ENCODE peak calls at places on chromosomes 4 and X, in five cellular contexts. Q is A549, S is IMR-90, C is GM12878, O is K562. Z is an unnamed sample.

GRCh38 chr4:134691915-134692314 is 490.3 kb upstream of the PABPC4L start:
- DNase-seq in O (no peak), S (no peak), C (no peak), Q (no peak), Z (no peak)

GRCh38 chr4:128831526-128832252 is 22.2 kb downstream of the JADE1 start:
- DNase-seq in Q (peak), S (peak), O (no peak), C (no peak), Z (peak)

GRCh38 chrX:70826715-70827114 is 81.8 kb downstream of the TEX11 start:
- DNase-seq in Q (no peak), S (no peak), O (no peak), C (no peak), Z (no peak)

GRCh38 chr4:45120163-45120562 is 393.8 kb upstream of the GNPDA2 start:
- DNase-seq in C (no peak), S (no peak), O (no peak), Q (no peak), Z (no peak)

GRCh38 chr4:16259531-16260246 is 33.4 kb upstream of the TAPT1 start:
- DNase-seq in O (no peak), S (peak), C (no peak), Q (no peak), Z (no peak)

GRCh38 chr4:7506119-7506518 is 71.4 kb upstream of the PSAPL1 start:
- DNase-seq in Q (no peak), C (no peak), O (no peak), S (no peak), Z (no peak)

GRCh38 chrX:41946973-41947612 is 23.7 kb upstream of the CASK start:
- DNase-seq in Q (no peak), C (no peak), O (no peak), S (no peak), Z (no peak)

GRCh38 chrX:151393514-151393913 is 3.5 kb upstream of the VMA21 start:
- DNase-seq in C (no peak), O (no peak), S (no peak), Q (no peak), Z (no peak)

GRCh38 chrX:75155830-75156525 is at the start of gene ABCB7:
- DNase-seq in C (peak), S (peak), Q (peak), O (peak), Z (peak)

GRCh38 chrX:2705036-2705435 is 13.9 kb downstream of the CD99 start:
- DNase-seq in O (no peak), C (no peak), S (no peak), Q (no peak), Z (no peak)

GRCh38 chrX:153400146-153401132 is 711 bp downstream of the PNMA6E start:
- DNase-seq in Q (peak), S (no peak), O (peak), C (no peak), Z (peak)

GRCh38 chrX:23944234-23944633 is 36.4 kb downstream of the CXorf58 start:
- DNase-seq in S (no peak), Q (no peak), C (no peak), O (no peak), Z (no peak)

GRCh38 chr4:142845293-142846070 is 619 bp downstream of the INPP4B start:
- DNase-seq in O (no peak), Q (peak), S (no peak), C (no peak), Z (no peak)

GRCh38 chr4:109325698-109326097 is 23.2 kb upstream of the COL25A1 start:
- DNase-seq in Q (no peak), O (no peak), C (no peak), S (no peak), Z (no peak)

GRCh38 chr4:152265149-152265621 is 270.7 kb downstream of the FBXW7 start:
- DNase-seq in C (no peak), S (peak), O (peak), Q (peak), Z (peak)

GRCh38 chr4:9924750-9925149 is 96.5 kb downstream of the SLC2A9 start:
- DNase-seq in Q (no peak), S (peak), C (no peak), O (no peak), Z (no peak)

GRCh38 chrX:1393871-1394615 is 2.1 kb upstream of the SLC25A6 start:
- DNase-seq in Q (no peak), S (no peak), O (no peak), C (no peak), Z (no peak)

GRCh38 chr4:533318-534100 is 34.5 kb downstream of the PIGG start:
- DNase-seq in Q (no peak), C (no peak), O (no peak), S (no peak), Z (no peak)

GRCh38 chrX:37912286-37912685 is 64.9 kb upstream of the DYNLT3 start:
- DNase-seq in C (no peak), S (no peak), O (no peak), Q (no peak), Z (no peak)

GRCh38 chrX:131830400-131831184 is 192.5 kb upstream of the STK26 start:
- DNase-seq in S (peak), O (peak), C (peak), Q (peak), Z (peak)

GRCh38 chr4:71445819-71446218 is 107.0 kb downstream of the SLC4A4 start:
- DNase-seq in Q (no peak), O (no peak), S (no peak), C (no peak), Z (no peak)

GRCh38 chrX:16222123-16222522 is 54.8 kb downstream of the MAGEB17 start:
- DNase-seq in C (no peak), S (peak), Q (no peak), O (no peak), Z (no peak)

GRCh38 chr4:106529348-106530033 is 160.9 kb upstream of the GIMD1 start:
- DNase-seq in S (peak), Q (no peak), O (no peak), C (no peak), Z (no peak)

GRCh38 chr4:88792268-88792781 is 94.7 kb upstream of the NAP1L5 start:
- DNase-seq in C (peak), Q (peak), O (no peak), S (peak), Z (no peak)

GRCh38 chr4:150217192-150217591 is 138.9 kb downstream of the DCLK2 start:
- DNase-seq in S (peak), O (no peak), Q (peak), C (no peak), Z (no peak)

GRCh38 chr4:1337376-1337831 is 9.6 kb upstream of the UVSSA start:
- DNase-seq in C (no peak), O (no peak), Q (no peak), S (peak), Z (no peak)

GRCh38 chrX:22760513-22761057 is 239.2 kb upstream of the DDX53 start:
- DNase-seq in Q (no peak), O (no peak), S (no peak), C (no peak), Z (peak)

GRCh38 chr4:80202190-80202711 is 4.9 kb downstream of the PRDM8 start:
- DNase-seq in S (peak), O (no peak), C (no peak), Q (peak), Z (peak)

GRCh38 chr4:138045036-138045435 is 197.1 kb downstream of the SLC7A11 start:
- DNase-seq in Q (no peak), O (no peak), S (no peak), C (no peak), Z (no peak)

GRCh38 chr4:35526456-35526855 is 717.9 kb downstream of the ARAP2 start:
- DNase-seq in Q (no peak), O (no peak), S (no peak), C (no peak), Z (no peak)

GRCh38 chr4:71198958-71199357 is 139.9 kb upstream of the SLC4A4 start:
- DNase-seq in O (peak), C (no peak), S (no peak), Q (no peak), Z (no peak)

GRCh38 chr4:99885063-99885664 is 9.1 kb downstream of the LAMTOR3 start:
- DNase-seq in O (peak), S (peak), C (no peak), Q (peak), Z (peak)
- TF ChIP-seq BHLHE40 in O (no peak), S (no peak), C (no peak), Q (no peak), Z (no peak)

GRCh38 chr4:3668825-3669552 is 97.2 kb upstream of the ADRA2C start:
- DNase-seq in C (no peak), Q (no peak), O (no peak), S (no peak), Z (no peak)
- TF ChIP-seq BHLHE40 in C (no peak), Q (no peak), O (no peak), S (no peak), Z (no peak)

GRCh38 chr4:19879330-19879729 is 372.4 kb upstream of the SLIT2 start:
- DNase-seq in O (no peak), S (no peak), Q (no peak), C (no peak), Z (no peak)

GRCh38 chr4:19883841-19884240 is 367.9 kb upstream of the SLIT2 start:
- DNase-seq in O (no peak), Q (no peak), S (peak), C (no peak), Z (no peak)

GRCh38 chr4:19880205-19880604 is 371.5 kb upstream of the SLIT2 start:
- DNase-seq in Q (no peak), C (no peak), S (peak), O (no peak), Z (no peak)
- TF ChIP-seq BHLHE40 in Q (no peak), C (no peak), S (no peak), O (no peak), Z (no peak)

DNA sequence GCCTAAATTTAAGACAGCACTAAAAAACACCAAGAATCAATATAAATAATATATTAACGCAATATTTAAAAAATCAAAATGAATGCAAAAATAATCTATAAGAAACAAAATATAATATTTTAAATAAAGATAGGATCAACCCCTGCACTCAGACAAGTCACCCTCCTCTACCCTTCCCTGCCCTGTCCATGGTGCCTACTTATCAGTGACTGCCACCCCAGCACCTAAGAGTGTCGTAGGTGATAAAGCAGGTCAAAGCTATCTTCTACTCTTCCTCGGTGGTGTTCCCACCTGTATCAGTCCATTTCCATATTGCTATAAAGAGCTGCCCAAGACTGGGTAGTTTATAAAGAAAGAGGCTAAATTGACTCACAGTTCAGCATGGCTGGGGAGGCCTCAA is 251.9 kb downstream of the STIM2 start:
- DNase-seq in Q (no peak), S (no peak), O (no peak), C (no peak), Z (no peak)
- TF ChIP-seq BHLHE40 in Q (no peak), S (no peak), O (no peak), C (no peak), Z (no peak)

DNA sequence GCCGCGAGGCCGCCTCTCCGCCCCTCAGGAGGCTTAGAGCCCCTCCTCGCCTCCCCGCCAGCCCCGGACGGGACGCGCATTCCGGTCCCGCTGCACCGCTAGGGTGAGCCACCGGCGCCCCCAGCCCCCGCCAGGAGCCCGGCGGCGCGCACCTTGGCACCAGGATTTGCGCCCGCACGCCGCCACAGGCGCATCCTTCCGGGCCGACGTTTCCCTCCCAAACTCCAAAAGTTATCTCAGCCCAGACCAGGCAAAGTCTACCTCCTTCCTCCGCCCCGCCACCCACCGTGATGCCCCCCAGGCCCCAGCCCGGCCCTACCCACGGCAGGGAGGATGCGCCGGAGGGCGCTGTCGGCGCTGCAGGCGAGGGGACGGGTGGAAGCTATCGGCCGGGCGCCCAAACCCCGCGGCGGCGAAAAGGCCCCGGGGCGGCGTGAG is 538 bp downstream of the SCML2 start:
- DNase-seq in C (no peak), Q (peak), S (no peak), O (peak), Z (peak)
- TF ChIP-seq BHLHE40 in C (no peak), Q (no peak), S (no peak), O (no peak), Z (no peak)

GRCh38 chr4:56674984-56675383 is 6.1 kb downstream of the HOPX start:
- DNase-seq in S (no peak), C (no peak), O (no peak), Q (no peak), Z (no peak)
- TF ChIP-seq BHLHE40 in S (no peak), C (no peak), O (no peak), Q (no peak), Z (no peak)

DNA sequence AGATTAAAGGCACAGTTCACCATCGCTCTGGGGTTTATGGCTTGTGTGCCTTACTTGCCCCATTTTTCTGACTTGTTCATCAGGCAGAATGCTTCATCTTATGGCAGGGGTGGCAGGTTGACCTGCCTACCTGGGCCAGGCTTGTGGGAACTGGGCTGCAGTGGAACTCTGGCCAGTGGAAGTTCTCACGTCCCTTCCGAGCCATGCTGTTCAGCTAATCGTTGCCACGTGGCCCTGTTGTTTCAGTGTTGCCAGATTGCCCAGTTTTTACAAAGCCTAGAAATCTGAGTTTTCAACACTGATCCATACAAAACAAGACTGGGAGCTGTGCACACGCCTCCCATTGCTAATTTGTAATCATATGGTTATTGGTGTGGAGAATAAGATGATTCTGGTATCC is 291.9 kb downstream of the ARHGAP10 start:
- DNase-seq in O (no peak), C (no peak), Q (no peak), S (no peak), Z (no peak)
- TF ChIP-seq BHLHE40 in O (no peak), C (no peak), Q (no peak), S (no peak), Z (no peak)

GRCh38 chr4:40564815-40565505 is 64.7 kb downstream of the RBM47 start:
- DNase-seq in C (no peak), O (no peak), S (no peak), Q (no peak), Z (no peak)
- TF ChIP-seq BHLHE40 in C (no peak), O (no peak), S (no peak), Q (no peak), Z (no peak)

GRCh38 chrX:134634691-134635090 is 23.6 kb downstream of the PLAC1 start:
- DNase-seq in C (no peak), O (no peak), S (peak), Q (no peak), Z (no peak)
- TF ChIP-seq BHLHE40 in C (no peak), O (no peak), S (no peak), Q (no peak), Z (no peak)